ENCODE peak calls at places on chromosomes 7 and 10, in five cellular contexts. R is NCI-H460; P is adrenal gland; D is fibroblast of pulmonary artery; C is activated naive CD8-positive, alpha-beta T cell treated with anti-CD3 and anti-CD28 coated beads, Interleukin-2, amount 50 U/mL, for 24 hours. Z is an unnamed sample.

GRCh38 chr7:71285614-71286013 is 153.7 kb downstream of the GALNT17 start:
- DNase-seq in C (no peak), R (no peak), D (no peak), P (no peak), Z (no peak)

GRCh38 chr7:98669417-98670015 is 52.4 kb downstream of the NPTX2 start:
- DNase-seq in C (no peak), R (no peak), P (no peak), D (no peak), Z (no peak)

GRCh38 chr10:15857001-15857608 is 3.2 kb downstream of the MINDY3 start:
- DNase-seq in D (no peak), C (no peak), P (no peak), R (peak), Z (no peak)

GRCh38 chr10:88386204-88386877 is 196.8 kb downstream of the RNLS start:
- DNase-seq in P (no peak), R (no peak), C (no peak), D (peak), Z (peak)

GRCh38 chr7:104538152-104538551 is 209.7 kb downstream of the LHFPL3 start:
- DNase-seq in D (no peak), P (no peak), C (no peak), R (no peak), Z (no peak)

GRCh38 chr10:48468130-48468790 is 136.6 kb downstream of the ARHGAP22 start:
- DNase-seq in D (no peak), P (peak), C (no peak), R (no peak), Z (no peak)

GRCh38 chr10:58824396-58824795 is 311.7 kb downstream of the BICC1 start:
- DNase-seq in P (no peak), R (no peak), D (no peak), C (no peak), Z (no peak)

GRCh38 chr7:148014473-148014872 is 576.1 kb upstream of the C7orf33 start:
- DNase-seq in R (no peak), P (no peak), C (no peak), D (no peak), Z (no peak)

GRCh38 chr10:103731609-103732270 is 123.6 kb downstream of the SH3PXD2A start:
- DNase-seq in C (no peak), P (no peak), R (no peak), D (no peak), Z (no peak)

GRCh38 chr10:4780782-4781181 is 45.2 kb upstream of the AKR1E2 start:
- DNase-seq in D (peak), P (no peak), C (no peak), R (no peak), Z (no peak)

GRCh38 chr7:29479606-29480200 is 83.9 kb upstream of the PRR15 start:
- DNase-seq in C (no peak), P (peak), D (peak), R (no peak), Z (no peak)

GRCh38 chr7:1650363-1651030 is 19.6 kb upstream of the ELFN1 start:
- DNase-seq in C (no peak), P (no peak), D (no peak), R (no peak), Z (no peak)

GRCh38 chr10:101032637-101033201 is 1.7 kb downstream of the SFXN3 start:
- DNase-seq in P (peak), C (peak), R (no peak), D (peak), Z (no peak)

GRCh38 chr7:2001601-2002442 is 230.9 kb downstream of the MAD1L1 start:
- DNase-seq in R (no peak), P (no peak), C (no peak), D (no peak), Z (no peak)

GRCh38 chr10:110209399-110209925 is 2.1 kb downstream of the MXI1 start:
- DNase-seq in C (peak), P (peak), D (peak), R (peak), Z (no peak)

GRCh38 chr7:42932861-42933591 is 850 bp downstream of the MRPL32 start:
- DNase-seq in D (peak), C (no peak), R (no peak), P (peak), Z (no peak)

GRCh38 chr7:80879849-80880248 is 39.0 kb downstream of the SEMA3C start:
- DNase-seq in C (no peak), R (no peak), P (no peak), D (peak), Z (no peak)

GRCh38 chr7:142581341-142581740 is 167.9 kb upstream of the PRSS1 start:
- DNase-seq in D (peak), C (no peak), R (no peak), P (no peak), Z (no peak)

GRCh38 chr7:154576604-154577003 is 426.3 kb downstream of the PAXIP1 start:
- DNase-seq in C (no peak), R (no peak), D (no peak), P (no peak), Z (no peak)

GRCh38 chr10:33803248-33803647 is 468.8 kb upstream of the NRP1 start:
- DNase-seq in C (no peak), D (peak), P (no peak), R (no peak), Z (no peak)

GRCh38 chr10:12194752-12195271 is 879 bp downstream of the NUDT5 start:
- DNase-seq in R (peak), D (peak), C (peak), P (peak), Z (no peak)

GRCh38 chr10:117320050-117320665 is 55.1 kb downstream of the PDZD8 start:
- DNase-seq in D (peak), P (no peak), R (peak), C (no peak), Z (no peak)

GRCh38 chr7:102978280-102978679 is 65.5 kb downstream of the LRRC17 start:
- DNase-seq in C (no peak), P (peak), D (peak), R (peak), Z (no peak)

GRCh38 chr10:77836299-77836820 is 90.2 kb downstream of the DLG5 start:
- DNase-seq in D (peak), R (peak), C (peak), P (peak), Z (peak)

GRCh38 chr7:102220929-102221850 is 65.5 kb upstream of the SH2B2 start:
- DNase-seq in R (no peak), P (no peak), C (no peak), D (peak), Z (no peak)

GRCh38 chr10:14489522-14490177 is 158.9 kb upstream of the FRMD4A start:
- DNase-seq in C (no peak), P (no peak), R (no peak), D (no peak), Z (no peak)

GRCh38 chr7:30920584-30921539 is 9.2 kb downstream of the AQP1 start:
- DNase-seq in D (peak), R (no peak), P (peak), C (no peak), Z (no peak)

GRCh38 chr7:28093617-28094232 is 86.9 kb downstream of the JAZF1 start:
- DNase-seq in P (peak), D (peak), R (peak), C (peak), Z (no peak)

GRCh38 chr10:4028027-4028471 is 243.0 kb upstream of the KLF6 start:
- DNase-seq in P (no peak), R (no peak), C (no peak), D (no peak), Z (no peak)

GRCh38 chr7:111541067-111541466 is 21.2 kb downstream of the IMMP2L start:
- DNase-seq in R (no peak), P (no peak), C (no peak), D (no peak), Z (no peak)

GRCh38 chr7:34191766-34192550 is 286.6 kb downstream of the BMPER start:
- DNase-seq in C (no peak), R (no peak), P (no peak), D (no peak), Z (no peak)

Z was measured in GM12878.